ENCODE peak calls at places on chromosomes 5 and 9, in five cellular contexts. R is kidney, J is mammary epithelial cell, M is K562, T is HCT116. I is an unnamed sample.

GRCh38 chr5:150159741-150160179 is 4.1 kb upstream of the PDGFRB start:
- DNase-seq in T (no peak), R (no peak), M (peak; percentile 47), J (no peak), I (peak; percentile 84)

GRCh38 chr9:130995399-130995941 is 13.5 kb upstream of the LAMC3 start:
- DNase-seq in T (no peak), R (no peak), M (peak; percentile 68), J (no peak), I (peak; percentile 54)

GRCh38 chr5:101429241-101429640 is 526.2 kb upstream of the ST8SIA4 start:
- DNase-seq in M (no peak), J (no peak), T (no peak), R (no peak), I (no peak)

GRCh38 chr5:164289526-164289925 is 784.1 kb downstream of the MAT2B start:
- DNase-seq in M (no peak), R (no peak), T (no peak), J (no peak), I (no peak)

GRCh38 chr9:22238809-22239684 is 207.6 kb upstream of the DMRTA1 start:
- DNase-seq in T (peak; percentile 37), M (no peak), R (no peak), J (peak; percentile 71), I (no peak)

GRCh38 chr5:54651482-54652076 is 134.0 kb downstream of the SNX18 start:
- DNase-seq in T (no peak), R (peak; percentile 89), J (peak; percentile 83), M (no peak), I (no peak)

GRCh38 chr5:168654225-168654624 is 75.1 kb upstream of the PANK3 start:
- DNase-seq in T (no peak), R (no peak), M (no peak), J (no peak), I (no peak)

GRCh38 chr9:23850242-23851023 is 24.4 kb upstream of the ELAVL2 start:
- DNase-seq in T (no peak), J (peak; percentile 24), M (no peak), R (no peak), I (no peak)

GRCh38 chr9:134158753-134159392 is 5.5 kb downstream of the RNU6ATAC start:
- DNase-seq in T (no peak), M (no peak), R (no peak), J (no peak), I (no peak)

GRCh38 chr9:125506045-125506444 is 201.0 kb downstream of the MAPKAP1 start:
- DNase-seq in R (no peak), J (no peak), M (no peak), T (no peak), I (no peak)

GRCh38 chr5:143108498-143109128 is 294.9 kb downstream of the NR3C1 start:
- DNase-seq in T (no peak), M (no peak), J (no peak), R (peak; percentile 78), I (no peak)

GRCh38 chr9:36276840-36277239 is 18.6 kb upstream of the GNE start:
- DNase-seq in M (peak; percentile 12), T (no peak), J (peak; percentile 37), R (no peak), I (no peak)

GRCh38 chr5:118407958-118408357 is 580.4 kb downstream of the DTWD2 start:
- DNase-seq in M (no peak), J (no peak), R (no peak), T (no peak), I (no peak)

GRCh38 chr5:10384483-10384882 is 31.0 kb downstream of the MARCHF6 start:
- DNase-seq in J (no peak), T (no peak), R (no peak), M (no peak), I (no peak)

GRCh38 chr9:129402341-129402739 is 218.6 kb downstream of the C9orf50 start:
- DNase-seq in T (no peak), R (peak; percentile 77), J (no peak), M (no peak), I (no peak)

GRCh38 chr9:13014484-13014883 is 239.7 kb downstream of the LURAP1L start:
- DNase-seq in R (no peak), T (no peak), M (no peak), J (no peak), I (no peak)

GRCh38 chr5:136058031-136058971 is 29.5 kb downstream of the TGFBI start:
- DNase-seq in J (peak; percentile 80), R (no peak), T (peak; percentile 35), M (no peak), I (no peak)

GRCh38 chr5:7867260-7867659 is 1.6 kb downstream of the FASTKD3 start:
- DNase-seq in M (peak; percentile 35), R (no peak), T (no peak), J (no peak), I (no peak)

GRCh38 chr5:17096975-17097695 is 120.3 kb upstream of the BASP1 start:
- DNase-seq in M (no peak), T (no peak), R (no peak), J (peak; percentile 33), I (no peak)

GRCh38 chr9:26172301-26172700 is 494.1 kb upstream of the TUSC1 start:
- DNase-seq in M (no peak), J (peak; percentile 62), T (no peak), R (no peak), I (no peak)

GRCh38 chr9:6086006-6086655 is 70.7 kb upstream of the RANBP6 start:
- DNase-seq in J (no peak), M (no peak), R (no peak), T (no peak), I (no peak)

GRCh38 chr5:52139888-52140580 is 647.7 kb upstream of the ITGA1 start:
- DNase-seq in M (no peak), T (no peak), R (no peak), J (no peak), I (no peak)

GRCh38 chr9:109652112-109652511 is 127.9 kb upstream of the PALM2AKAP2 start:
- DNase-seq in M (no peak), J (peak; percentile 71), T (no peak), R (no peak), I (no peak)

GRCh38 chr5:143386725-143387124 is 16.8 kb downstream of the NR3C1 start:
- DNase-seq in J (peak; percentile 74), M (no peak), T (no peak), R (no peak), I (no peak)

GRCh38 chr9:109143881-109144562 is 23.0 kb downstream of the FRRS1L start:
- DNase-seq in J (peak; percentile 48), T (peak; percentile 60), R (no peak), M (peak; percentile 89), I (peak; percentile 32)

GRCh38 chr9:117096138-117096537 is 318.7 kb downstream of the ASTN2 start:
- DNase-seq in T (no peak), R (no peak), J (no peak), M (no peak), I (no peak)

GRCh38 chr9:105737205-105737604 is 42.9 kb downstream of the TMEM38B start:
- DNase-seq in R (no peak), T (no peak), J (no peak), M (no peak), I (no peak)

GRCh38 chr9:86971742-86972141 is 24.4 kb upstream of the GAS1 start:
- DNase-seq in T (no peak), M (no peak), R (no peak), J (no peak), I (no peak)

GRCh38 chr5:60494144-60494543 is 205.8 kb downstream of the DEPDC1B start:
- DNase-seq in J (no peak), M (no peak), T (no peak), R (no peak), I (no peak)

GRCh38 chr9:106284300-106284699 is 578.7 kb upstream of the ZNF462 start:
- DNase-seq in R (no peak), J (no peak), M (no peak), T (no peak), I (no peak)

GRCh38 chr5:143796753-143797152 is 15.2 kb upstream of the HMHB1 start:
- DNase-seq in J (no peak), M (no peak), R (no peak), T (no peak), I (no peak)

DNA sequence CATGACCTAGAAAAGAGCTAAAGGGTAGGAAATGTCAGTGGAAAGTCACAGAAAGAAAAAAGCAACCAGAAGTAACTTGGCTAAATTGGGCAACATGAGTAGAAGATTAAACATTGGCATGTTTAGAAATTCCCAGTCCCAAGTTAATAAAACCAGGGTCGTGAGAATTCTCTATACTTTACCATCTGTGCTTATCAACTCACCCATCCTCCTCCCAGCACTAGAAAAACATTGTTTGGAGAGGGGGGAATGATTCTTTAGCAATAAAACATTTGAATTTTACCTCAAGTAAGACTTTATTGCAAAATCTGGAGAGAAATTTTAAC is 79.6 kb downstream of the PRKACG start:
- DNase-seq in R (no peak), T (no peak), M (no peak), J (no peak), I (no peak)
- H3K9ac ChIP-seq in R (no peak overlapping the region), T (no peak overlapping the region), M (no peak overlapping the region), J (no peak overlapping the region), I (no peak overlapping the region)

GRCh38 chr9:11045589-11045988 is 432.8 kb upstream of the PTPRD start:
- DNase-seq in M (no peak), R (no peak), J (no peak), T (no peak), I (no peak)
- TF ChIP-seq CTCF in M (no peak), R (no peak), J (no peak), T (no peak), I (no peak)

GRCh38 chr5:95858661-95859326 is 36.3 kb upstream of the GLRX start:
- DNase-seq in T (peak; percentile 71), J (peak; percentile 97), M (peak; percentile 90), R (peak; percentile 95), I (peak; percentile 92)
- H3K9ac ChIP-seq in T (peak overlapping the region; percentile 12), J (peak overlapping the region; percentile 77), M (no peak overlapping the region), R (no peak overlapping the region), I (peak overlapping the region; percentile 26)

GRCh38 chr5:127934791-127935256 is 148.7 kb upstream of the SLC12A2 start:
- DNase-seq in J (peak; percentile 97), M (no peak), T (peak; percentile 94), R (no peak), I (no peak)
- TF ChIP-seq CTCF in J (no peak), M (no peak), T (peak; percentile 19), R (no peak), I (no peak)

GRCh38 chr9:94904806-94905205 is 178.3 kb downstream of the AOPEP start:
- DNase-seq in R (no peak), M (no peak), J (no peak), T (no peak), I (no peak)
- H3K9ac ChIP-seq in R (no peak overlapping the region), M (no peak overlapping the region), J (no peak overlapping the region), T (no peak overlapping the region), I (no peak overlapping the region)

DNA sequence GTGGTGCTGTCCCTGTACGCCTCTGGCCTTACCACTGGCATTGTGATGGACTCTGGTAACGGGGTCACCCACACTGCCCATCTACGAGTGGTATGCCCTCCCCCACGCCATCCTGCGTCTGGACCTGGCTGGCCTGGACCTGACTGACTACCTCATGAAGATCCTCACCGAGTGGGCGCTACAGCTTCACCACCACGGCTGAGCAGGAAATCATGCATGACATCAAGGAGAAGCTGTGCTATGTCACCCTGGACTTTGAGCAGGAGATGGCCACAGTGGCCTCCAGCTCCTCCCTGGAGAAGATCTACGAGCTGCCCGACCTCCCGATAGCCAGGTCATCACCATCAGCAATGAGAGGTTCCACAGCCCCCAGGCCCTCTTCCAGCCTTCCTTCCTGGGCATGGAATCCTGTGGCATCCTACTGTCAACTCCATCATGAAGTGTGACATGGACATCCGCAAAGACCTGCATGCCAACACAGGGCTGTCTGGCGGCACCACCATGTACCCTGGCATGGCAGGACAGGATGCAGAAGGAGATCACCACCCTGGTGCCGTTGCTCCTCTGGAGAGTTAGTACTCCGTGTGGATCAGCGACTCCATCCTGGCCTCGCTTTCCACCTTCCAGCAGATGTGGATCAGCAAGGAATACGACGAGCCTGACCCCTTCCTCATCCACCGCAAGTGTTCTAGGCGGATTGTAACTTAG is 434.2 kb upstream of the RGMB start:
- DNase-seq in R (no peak), M (no peak), J (no peak), T (no peak), I (no peak)
- TF ChIP-seq CTCF in R (no peak), M (no peak), J (no peak), T (no peak), I (no peak)

I was measured in DND-41.